ENCODE peak calls at places on chromosomes 7 and 10, in five cellular contexts. W, Q, B, Y and H are unnamed samples. For H3K4me1, the result is how much of the 10 kb centered on the place peaks cover.

GRCh38 chr7:134742688-134743350 is 36.6 kb upstream of the CALD1 start:
- DNase-seq in W (peak), Q (no peak), B (no peak), Y (no peak), H (peak)

GRCh38 chr10:77163670-77164348 is 473.8 kb downstream of the KCNMA1 start:
- DNase-seq in W (peak), Q (peak), B (no peak), Y (no peak), H (peak)

GRCh38 chr7:45971171-45971570 is 50.1 kb upstream of the IGFBP3 start:
- DNase-seq in W (no peak), Q (no peak), B (no peak), Y (no peak), H (no peak)

GRCh38 chr10:132836832-132837540 is 51.0 kb upstream of the NKX6-2 start:
- DNase-seq in W (no peak), Q (no peak), B (no peak), Y (no peak), H (no peak)

GRCh38 chr7:79241288-79242055 is 212.0 kb downstream of the MAGI2 start:
- DNase-seq in W (no peak), Q (no peak), B (no peak), Y (no peak), H (no peak)

GRCh38 chr10:13924020-13924725 is 337.4 kb downstream of the PRPF18 start:
- DNase-seq in W (no peak), Q (peak), B (no peak), Y (no peak), H (no peak)

GRCh38 chr10:60262647-60263126 is 127.0 kb downstream of the ANK3 start:
- DNase-seq in W (no peak), Q (no peak), B (no peak), Y (no peak), H (no peak)

GRCh38 chr10:100209303-100209702 is 20.1 kb downstream of the CHUK start:
- DNase-seq in W (no peak), Q (no peak), B (no peak), Y (no peak), H (no peak)

DNA sequence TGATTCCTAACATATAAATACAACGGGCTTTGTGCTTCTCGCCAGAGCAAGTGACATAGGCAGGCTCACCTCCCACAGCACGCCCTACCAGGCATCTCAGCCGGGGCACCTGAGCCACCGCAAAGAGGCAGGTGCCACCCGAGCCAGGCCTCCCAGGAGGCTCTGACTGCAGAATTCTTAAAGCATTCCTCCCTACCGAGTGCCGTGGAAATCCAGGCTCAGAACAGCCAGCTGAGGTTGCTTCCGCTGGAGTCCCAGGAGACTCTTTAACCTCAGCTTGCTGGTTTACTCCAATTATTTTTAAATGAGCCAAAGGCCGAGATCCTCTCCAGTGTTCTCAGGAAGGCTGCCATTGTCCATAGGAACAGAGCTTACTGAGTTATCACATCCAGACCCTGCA is 206.5 kb downstream of the USP6NL start:
- DNase-seq in W (no peak), Q (no peak), B (no peak), Y (no peak), H (no peak)
- H3K4me1 ChIP-seq in W (under half), Q (under half), B (half or more), Y (under half), H (under half)

GRCh38 chr10:97721871-97722780 is 8.6 kb downstream of the MARVELD1 start:
- DNase-seq in W (no peak), Q (no peak), B (no peak), Y (no peak), H (peak)
- H3K27ac ChIP-seq in W (no peak), Q (no peak), B (no peak), Y (no peak), H (peak)

GRCh38 chr7:76069238-76069638 is 21.3 kb downstream of the MDH2 start:
- DNase-seq in W (no peak), Q (peak), B (no peak), Y (peak), H (peak)
- TF ChIP-seq CTCF in W (no peak), Q (peak), B (no peak), Y (no peak), H (peak)

GRCh38 chr10:95783741-95784140 is 27.8 kb downstream of the ENTPD1 start:
- DNase-seq in W (no peak), Q (no peak), B (no peak), Y (no peak), H (no peak)
- H3K4me1 ChIP-seq in W (under half), Q (under half), B (under half), Y (under half), H (under half)

DNA sequence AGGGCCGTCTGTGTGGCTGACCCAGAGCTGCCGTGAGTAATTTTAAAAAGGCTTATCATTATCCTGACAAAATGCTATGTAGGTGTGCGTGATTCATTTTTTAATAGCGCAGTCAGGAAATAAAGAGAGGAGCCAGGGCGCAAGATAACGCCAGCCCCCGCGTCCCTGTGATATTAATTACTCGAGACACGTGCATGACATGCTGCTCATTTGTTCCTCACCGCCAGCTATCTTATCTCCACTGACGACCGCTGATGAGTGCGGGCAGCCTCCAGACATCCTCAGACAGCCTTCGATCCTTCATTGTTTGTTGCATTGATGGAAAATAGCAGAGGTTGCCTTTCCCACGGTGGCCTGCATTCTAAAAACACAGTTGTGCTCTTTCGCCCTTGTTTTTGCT is 332.7 kb upstream of the PFKP start:
- DNase-seq in W (no peak), Q (no peak), B (no peak), Y (no peak), H (no peak)
- H3K27ac ChIP-seq in W (no peak), Q (no peak), B (no peak), Y (no peak), H (no peak)

DNA sequence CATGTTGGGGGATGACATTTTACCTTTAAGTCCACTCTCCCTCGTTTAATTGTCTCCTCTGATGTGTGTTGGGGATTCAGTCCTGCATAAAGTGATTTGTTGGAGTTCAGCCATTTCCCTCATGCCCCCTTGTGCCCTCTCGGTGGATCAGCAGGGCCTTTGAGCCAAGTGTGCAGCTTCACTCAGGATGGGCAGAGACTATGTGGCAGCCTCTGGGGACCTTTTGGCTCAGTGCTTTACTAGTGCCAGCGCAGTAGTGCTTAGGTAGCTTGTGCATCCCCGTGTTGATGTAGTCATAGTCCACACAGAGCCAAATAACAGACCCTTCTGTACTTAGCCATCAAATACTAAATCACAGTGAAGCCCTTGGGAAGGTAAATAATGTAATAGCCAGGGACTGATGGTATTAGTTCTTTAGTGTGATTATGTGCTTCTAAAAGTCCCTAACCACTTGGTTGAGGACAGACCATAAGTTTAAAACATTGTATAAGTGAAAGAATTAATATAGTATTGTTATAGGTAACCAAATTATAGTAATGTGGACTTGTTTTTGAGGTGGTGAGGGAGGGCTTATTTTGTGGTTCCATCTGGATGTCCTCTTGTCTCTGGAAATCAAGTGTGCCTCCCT is 11.4 kb downstream of the BUB3 start:
- DNase-seq in W (no peak), Q (no peak), B (no peak), Y (no peak), H (no peak)
- TF ChIP-seq CTCF in W (no peak), Q (no peak), B (no peak), Y (no peak), H (no peak)

GRCh38 chr7:143292873-143293272 is 4.7 kb downstream of the CASP2 start:
- DNase-seq in W (no peak), Q (no peak), B (no peak), Y (no peak), H (no peak)

GRCh38 chr7:143288836-143289235 is 685 bp downstream of the CASP2 start:
- DNase-seq in W (no peak), Q (no peak), B (no peak), Y (no peak), H (no peak)

GRCh38 chr7:143289421-143289820 is 1.3 kb downstream of the CASP2 start:
- DNase-seq in W (no peak), Q (no peak), B (no peak), Y (no peak), H (no peak)

GRCh38 chr7:143287935-143288826 is at the start of gene CASP2:
- DNase-seq in W (peak), Q (peak), B (peak), Y (peak), H (peak)

GRCh38 chr7:143290293-143290692 is 2.1 kb downstream of the CASP2 start:
- DNase-seq in W (no peak), Q (no peak), B (no peak), Y (no peak), H (no peak)
- H3K4me1 ChIP-seq in W (under half), Q (under half), B (under half), Y (half or more), H (under half)

GRCh38 chr7:140315498-140316164 is 82.7 kb downstream of the SLC37A3 start:
- DNase-seq in W (no peak), Q (no peak), B (no peak), Y (no peak), H (no peak)
- H3K27ac ChIP-seq in W (peak), Q (peak), B (no peak), Y (peak), H (peak)

DNA sequence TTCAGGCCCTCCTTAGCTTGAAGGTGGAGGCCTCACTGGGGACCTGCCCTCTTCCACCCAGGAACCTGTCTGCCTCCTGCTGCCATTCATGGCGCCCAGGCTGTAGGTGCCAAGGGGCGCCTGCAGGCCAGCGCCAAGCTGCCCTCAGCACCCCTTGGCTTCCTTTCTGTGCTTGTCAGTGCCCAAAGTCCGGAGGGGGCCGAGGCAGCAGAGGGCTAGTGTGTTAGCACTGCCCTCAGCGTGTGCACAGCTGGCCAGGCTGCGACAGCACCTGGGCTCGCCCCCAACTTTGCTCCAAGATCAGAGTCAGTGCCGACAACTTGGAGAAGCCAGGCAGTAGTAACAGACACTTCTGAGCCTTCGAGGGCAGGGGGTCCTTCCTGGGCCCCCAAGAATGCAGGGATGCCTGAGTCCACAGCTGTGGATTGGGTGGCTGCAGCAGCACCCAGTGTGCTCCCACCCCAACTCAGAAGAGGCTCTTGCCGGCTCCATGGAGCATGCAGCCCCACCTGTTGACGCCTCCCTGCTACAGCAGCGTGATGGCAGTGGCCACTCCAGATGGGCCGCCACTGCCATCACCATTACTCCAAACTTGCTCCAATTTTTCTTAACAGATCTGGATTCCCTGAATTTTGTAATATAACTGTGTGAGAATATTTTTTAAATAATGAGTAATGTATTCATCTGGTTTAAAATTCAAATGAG is 41.7 kb downstream of the CACUL1 start:
- DNase-seq in W (no peak), Q (no peak), B (no peak), Y (no peak), H (no peak)
- TF ChIP-seq CTCF in W (no peak), Q (no peak), B (no peak), Y (peak), H (no peak)